ENCODE peak calls at places on chromosomes 12 and 14, in eight cellular contexts. Z is HT1080; Y is hippocampal formation; G is mesothelial cell of epicardium; P is WTC11; J is CD4-positive, alpha-beta T cell; E is GM10248; T is AG10803. O is an unnamed sample.

GRCh38 chr12:49662998-49663843 is 39.9 kb downstream of the PRPF40B start:
- DNase-seq in Z (peak), Y (peak), G (no peak), P (peak), J (peak), E (peak), T (peak), O (no peak)

GRCh38 chr12:100858658-100859057 is 64.1 kb downstream of the ANO4 start:
- DNase-seq in Z (peak), Y (no peak), G (no peak), P (no peak), J (no peak), E (no peak), T (peak), O (no peak)

GRCh38 chr12:72586456-72586855 is 314.3 kb downstream of the TRHDE start:
- DNase-seq in Z (no peak), Y (no peak), G (no peak), P (no peak), J (no peak), E (no peak), T (no peak), O (no peak)

GRCh38 chr14:101716956-101717662 is 44.4 kb upstream of the PPP2R5C start:
- DNase-seq in Z (peak), Y (no peak), G (no peak), P (no peak), J (no peak), E (no peak), T (no peak), O (no peak)

GRCh38 chr14:89973234-89973823 is 17.6 kb downstream of the TDP1 start:
- DNase-seq in Z (peak), Y (peak), G (peak), P (peak), J (peak), E (peak), T (peak), O (no peak)

GRCh38 chr12:6368906-6369525 is 6.3 kb downstream of the SCNN1A start:
- DNase-seq in Z (peak), Y (no peak), G (no peak), P (no peak), J (no peak), E (no peak), T (no peak), O (no peak)

GRCh38 chr14:70907996-70908917 is 998 bp downstream of the PCNX1 start:
- DNase-seq in Z (peak), Y (peak), G (peak), P (peak), J (peak), E (peak), T (peak), O (peak)

GRCh38 chr12:131901431-131902331 is 7.3 kb downstream of the ULK1 start:
- DNase-seq in Z (no peak), Y (no peak), G (no peak), P (no peak), J (no peak), E (no peak), T (no peak), O (no peak)

GRCh38 chr14:93520053-93520607 is 89.4 kb downstream of the UNC79 start:
- DNase-seq in Z (no peak), Y (no peak), G (no peak), P (no peak), J (no peak), E (no peak), T (no peak), O (no peak)

GRCh38 chr12:107352347-107353081 is 259.2 kb upstream of the CRY1 start:
- DNase-seq in Z (no peak), Y (no peak), G (no peak), P (no peak), J (no peak), E (no peak), T (no peak), O (no peak)

GRCh38 chr14:95547626-95548327 is 12.9 kb downstream of the GLRX5 start:
- DNase-seq in Z (peak), Y (no peak), G (no peak), P (no peak), J (no peak), E (no peak), T (peak), O (no peak)

GRCh38 chr12:64390275-64390851 is at the start of gene C12orf56:
- DNase-seq in Z (no peak), Y (no peak), G (no peak), P (peak), J (no peak), E (no peak), T (peak), O (no peak)

GRCh38 chr12:114166360-114166759 is 200.2 kb upstream of the RBM19 start:
- DNase-seq in Z (peak), Y (peak), G (peak), P (peak), J (no peak), E (peak), T (peak), O (no peak)

GRCh38 chr12:96719671-96720362 is 187.2 kb upstream of the NEDD1 start:
- DNase-seq in Z (peak), Y (no peak), G (no peak), P (no peak), J (no peak), E (peak), T (peak), O (no peak)

GRCh38 chr12:123106640-123107359 is 44.1 kb downstream of the PITPNM2 start:
- DNase-seq in Z (peak), Y (no peak), G (no peak), P (no peak), J (peak), E (peak), T (no peak), O (no peak)

GRCh38 chr14:93976477-93977057 is at the start of gene ASB2:
- DNase-seq in Z (no peak), Y (no peak), G (no peak), P (no peak), J (no peak), E (no peak), T (no peak), O (no peak)

GRCh38 chr12:65182012-65182739 is 12.8 kb downstream of the LEMD3 start:
- DNase-seq in Z (no peak), Y (no peak), G (no peak), P (no peak), J (no peak), E (no peak), T (no peak), O (no peak)

GRCh38 chr12:40202095-40203059 is 22.4 kb upstream of the LRRK2 start:
- DNase-seq in Z (no peak), Y (no peak), G (no peak), P (no peak), J (no peak), E (no peak), T (no peak), O (no peak)

GRCh38 chr14:89609701-89610100 is 192.7 kb upstream of the FOXN3 start:
- DNase-seq in Z (no peak), Y (no peak), G (peak), P (no peak), J (no peak), E (no peak), T (no peak), O (no peak)

GRCh38 chr14:105414456-105415371 is 4.9 kb upstream of the MTA1 start:
- DNase-seq in Z (no peak), Y (peak), G (peak), P (peak), J (peak), E (peak), T (peak), O (no peak)

GRCh38 chr14:22088614-22089359 is 415.2 kb upstream of the OR4E1 start:
- DNase-seq in Z (peak), Y (no peak), G (no peak), P (no peak), J (no peak), E (no peak), T (no peak), O (no peak)

GRCh38 chr12:110501378-110501721 is 561 bp downstream of the VPS29 start:
- DNase-seq in Z (peak), Y (no peak), G (peak), P (no peak), J (peak), E (peak), T (peak), O (no peak)

GRCh38 chr14:83660597-83660996 is 1869.3 kb upstream of the FLRT2 start:
- DNase-seq in Z (no peak), Y (no peak), G (no peak), P (no peak), J (no peak), E (no peak), T (no peak), O (no peak)

GRCh38 chr12:49818241-49818640 is 10.0 kb downstream of the NCKAP5L start:
- DNase-seq in Z (no peak), Y (no peak), G (no peak), P (no peak), J (no peak), E (no peak), T (no peak), O (no peak)